ENCODE peak calls at places on chromosome 2, in nine cellular contexts. O, J, D, E, M, Q, S, Y and F are unnamed samples.

GRCh38 chr2:153886833-153887232 is 15.1 kb downstream of the GALNT13 start:
- DNase-seq in J (no peak), O (no peak), S (no peak), Y (no peak), Q (no peak), M (no peak), D (no peak), E (no peak), F (no peak)

GRCh38 chr2:61327173-61327572 is 143.7 kb downstream of the USP34 start:
- DNase-seq in E (no peak), O (no peak), D (no peak), S (no peak), M (no peak), Y (no peak), J (no peak), Q (no peak), F (no peak)

GRCh38 chr2:109185801-109186570 is 57.0 kb downstream of the SH3RF3 start:
- DNase-seq in E (no peak), J (no peak), D (no peak), Q (peak; percentile 47), Y (no peak), S (no peak), M (peak; percentile 81), O (no peak), F (peak; percentile 89)

GRCh38 chr2:10919776-10920606 is 8.3 kb downstream of the KCNF1 start:
- DNase-seq in S (no peak), Q (no peak), D (peak; percentile 31), Y (peak; percentile 91), O (peak; percentile 30), M (no peak), E (no peak), J (no peak), F (peak; percentile 87)

GRCh38 chr2:101145406-101145805 is 5.8 kb downstream of the TBC1D8 start:
- DNase-seq in E (no peak), Q (no peak), D (no peak), Y (no peak), O (no peak), J (no peak), M (no peak), S (no peak), F (no peak)

GRCh38 chr2:100632021-100632420 is 69.2 kb downstream of the PDCL3 start:
- DNase-seq in J (no peak), E (no peak), M (no peak), O (no peak), S (no peak), Q (no peak), D (no peak), Y (peak; percentile 13), F (peak; percentile 22)

GRCh38 chr2:40187054-40187453 is 264.8 kb downstream of the SLC8A1 start:
- DNase-seq in Q (no peak), D (no peak), S (no peak), E (no peak), Y (no peak), J (no peak), M (no peak), O (no peak), F (no peak)

GRCh38 chr2:216078776-216079175 is 2.8 kb downstream of the PECR start:
- DNase-seq in D (no peak), Y (no peak), J (peak; percentile 23), M (no peak), O (no peak), Q (no peak), S (no peak), E (no peak), F (no peak)

GRCh38 chr2:195382186-195382585 is 274.8 kb upstream of the SLC39A10 start:
- DNase-seq in S (no peak), M (no peak), E (no peak), J (no peak), D (no peak), Y (no peak), O (no peak), Q (no peak), F (no peak)

GRCh38 chr2:177289824-177290632 is 25.5 kb upstream of the NFE2L2 start:
- DNase-seq in J (no peak), S (no peak), Q (no peak), O (no peak), E (no peak), M (no peak), D (no peak), Y (no peak), F (no peak)

GRCh38 chr2:64814007-64814406 is 160.3 kb upstream of the SERTAD2 start:
- DNase-seq in O (no peak), D (no peak), S (no peak), E (no peak), Q (no peak), J (no peak), Y (no peak), M (no peak), F (no peak)

GRCh38 chr2:182506606-182507005 is 79.8 kb upstream of the PDE1A start:
- DNase-seq in Q (no peak), J (no peak), S (no peak), M (no peak), E (no peak), Y (no peak), D (no peak), O (peak; percentile 18), F (no peak)

GRCh38 chr2:5959836-5960820 is 267.9 kb downstream of the SOX11 start:
- DNase-seq in O (no peak), S (no peak), Y (peak; percentile 31), J (no peak), E (no peak), Q (no peak), D (no peak), M (no peak), F (no peak)

GRCh38 chr2:134681201-134681600 is 37.6 kb downstream of the TMEM163 start:
- DNase-seq in Q (no peak), M (no peak), J (peak; percentile 74), D (no peak), Y (no peak), S (no peak), O (no peak), E (no peak), F (no peak)

GRCh38 chr2:11292464-11293255 is 51.8 kb downstream of the ROCK2 start:
- DNase-seq in M (no peak), Y (no peak), S (no peak), J (no peak), D (no peak), E (no peak), Q (no peak), O (no peak), F (no peak)

GRCh38 chr2:227816507-227817274 is 3.0 kb downstream of the CCL20 start:
- DNase-seq in Q (no peak), S (no peak), J (no peak), E (no peak), M (no peak), O (no peak), D (no peak), Y (no peak), F (no peak)

GRCh38 chr2:47065771-47066380 is 89.2 kb downstream of the STPG4 start:
- DNase-seq in O (no peak), Q (no peak), D (no peak), Y (no peak), S (no peak), M (no peak), E (no peak), J (peak; percentile 73), F (no peak)

GRCh38 chr2:130372833-130373807 is 17.3 kb downstream of the PTPN18 start:
- DNase-seq in D (no peak), S (no peak), J (no peak), O (no peak), M (no peak), E (no peak), Q (no peak), Y (no peak), F (no peak)

GRCh38 chr2:96205238-96205637 is 3.4 kb downstream of the STARD7 start:
- DNase-seq in Y (peak; percentile 17), Q (no peak), O (peak; percentile 10), M (no peak), E (no peak), S (no peak), D (peak; percentile 6), J (no peak), F (no peak)

GRCh38 chr2:189763908-189764661 is 1.5 kb upstream of the OSGEPL1 start:
- DNase-seq in J (no peak), S (no peak), D (peak; percentile 0), E (no peak), O (no peak), Q (no peak), M (no peak), Y (no peak), F (no peak)

GRCh38 chr2:129347486-129348217 is 631.8 kb upstream of the RAB6C start:
- DNase-seq in E (no peak), Q (no peak), O (no peak), J (no peak), S (no peak), M (peak; percentile 23), Y (no peak), D (no peak), F (no peak)

GRCh38 chr2:226796840-226797288 is 2.8 kb downstream of the IRS1 start:
- DNase-seq in S (no peak), M (peak; percentile 58), O (peak; percentile 14), Y (no peak), E (no peak), D (no peak), J (no peak), Q (peak; percentile 38), F (no peak)

GRCh38 chr2:217667545-217667944 is 335.2 kb downstream of the TNS1 start:
- DNase-seq in D (no peak), O (no peak), S (no peak), E (no peak), Q (no peak), M (no peak), J (no peak), Y (no peak), F (no peak)

GRCh38 chr2:28348149-28348567 is 44.5 kb upstream of the FOSL2 start:
- DNase-seq in S (no peak), J (no peak), Y (no peak), O (no peak), Q (no peak), E (no peak), D (no peak), M (no peak), F (peak; percentile 86)

GRCh38 chr2:219687882-219688559 is 60.6 kb downstream of the SLC4A3 start:
- DNase-seq in J (no peak), Y (no peak), S (no peak), D (no peak), O (no peak), M (no peak), E (no peak), Q (no peak), F (no peak)

GRCh38 chr2:190649798-190650390 is 1.0 kb downstream of the NAB1 start:
- DNase-seq in J (peak; percentile 58), Y (peak; percentile 43), E (no peak), D (peak; percentile 11), S (no peak), Q (no peak), O (peak; percentile 33), M (no peak), F (no peak)